ENCODE peak calls at places on chromosomes 3 and 15, in five cellular contexts. One of them, this sample, is unnamed.

GRCh38 chr3:47443611-47443995 is 32.1 kb downstream of the SCAP start:
- DNase-seq in cardiac muscle cell: no peak
- DNase-seq in AG09319: no peak
- DNase-seq in stimulated activated CD8-positive, alpha-beta memory T cell treated with anti-CD3 and anti-CD28 coated beads, Interleukin-15, amount 100 ng/mL, for 1 hour: no peak
- DNase-seq in NCI-H1105: no peak
- DNase-seq in this sample: no peak

GRCh38 chr3:189512824-189513223 is 118.4 kb upstream of the TP63 start:
- DNase-seq in stimulated activated CD8-positive, alpha-beta memory T cell treated with anti-CD3 and anti-CD28 coated beads, Interleukin-15, amount 100 ng/mL, for 1 hour: no peak
- DNase-seq in AG09319: no peak
- DNase-seq in NCI-H1105: no peak
- DNase-seq in cardiac muscle cell: no peak
- DNase-seq in this sample: no peak

GRCh38 chr3:188046561-188047213 is 107.3 kb upstream of the LPP start:
- DNase-seq in stimulated activated CD8-positive, alpha-beta memory T cell treated with anti-CD3 and anti-CD28 coated beads, Interleukin-15, amount 100 ng/mL, for 1 hour: no peak
- DNase-seq in AG09319: no peak
- DNase-seq in NCI-H1105: no peak
- DNase-seq in cardiac muscle cell: no peak
- DNase-seq in this sample: no peak

GRCh38 chr3:51941447-51941797 is 282 bp downstream of the RRP9 start:
- DNase-seq in AG09319: no peak
- DNase-seq in NCI-H1105: no peak
- DNase-seq in stimulated activated CD8-positive, alpha-beta memory T cell treated with anti-CD3 and anti-CD28 coated beads, Interleukin-15, amount 100 ng/mL, for 1 hour: no peak
- DNase-seq in cardiac muscle cell: no peak
- DNase-seq in this sample: no peak

GRCh38 chr3:132730891-132731580 is 8.8 kb upstream of the NPHP3 start:
- DNase-seq in stimulated activated CD8-positive, alpha-beta memory T cell treated with anti-CD3 and anti-CD28 coated beads, Interleukin-15, amount 100 ng/mL, for 1 hour: no peak
- DNase-seq in AG09319: no peak
- DNase-seq in cardiac muscle cell: peak
- DNase-seq in NCI-H1105: peak
- DNase-seq in this sample: no peak

GRCh38 chr3:139518926-139519842 is 20.4 kb downstream of the RBP1 start:
- DNase-seq in cardiac muscle cell: no peak
- DNase-seq in stimulated activated CD8-positive, alpha-beta memory T cell treated with anti-CD3 and anti-CD28 coated beads, Interleukin-15, amount 100 ng/mL, for 1 hour: no peak
- DNase-seq in NCI-H1105: no peak
- DNase-seq in AG09319: no peak
- DNase-seq in this sample: no peak

GRCh38 chr3:171747223-171747920 is 62.9 kb downstream of the PLD1 start:
- DNase-seq in cardiac muscle cell: no peak
- DNase-seq in NCI-H1105: no peak
- DNase-seq in stimulated activated CD8-positive, alpha-beta memory T cell treated with anti-CD3 and anti-CD28 coated beads, Interleukin-15, amount 100 ng/mL, for 1 hour: no peak
- DNase-seq in AG09319: no peak
- DNase-seq in this sample: no peak

GRCh38 chr3:101950985-101951733 is 101.8 kb downstream of the NFKBIZ start:
- DNase-seq in NCI-H1105: no peak
- DNase-seq in cardiac muscle cell: no peak
- DNase-seq in stimulated activated CD8-positive, alpha-beta memory T cell treated with anti-CD3 and anti-CD28 coated beads, Interleukin-15, amount 100 ng/mL, for 1 hour: no peak
- DNase-seq in AG09319: no peak
- DNase-seq in this sample: no peak

GRCh38 chr3:45513041-45513440 is 81.5 kb upstream of the LIMD1 start:
- DNase-seq in AG09319: no peak
- DNase-seq in stimulated activated CD8-positive, alpha-beta memory T cell treated with anti-CD3 and anti-CD28 coated beads, Interleukin-15, amount 100 ng/mL, for 1 hour: no peak
- DNase-seq in cardiac muscle cell: no peak
- DNase-seq in NCI-H1105: no peak
- DNase-seq in this sample: no peak

GRCh38 chr3:14598143-14598569 is 53.4 kb upstream of the CCDC174 start:
- DNase-seq in cardiac muscle cell: peak
- DNase-seq in AG09319: no peak
- DNase-seq in stimulated activated CD8-positive, alpha-beta memory T cell treated with anti-CD3 and anti-CD28 coated beads, Interleukin-15, amount 100 ng/mL, for 1 hour: no peak
- DNase-seq in NCI-H1105: peak
- DNase-seq in this sample: peak

GRCh38 chr15:32855942-32856341 is 138.1 kb downstream of the GREM1 start:
- DNase-seq in AG09319: peak
- DNase-seq in NCI-H1105: no peak
- DNase-seq in stimulated activated CD8-positive, alpha-beta memory T cell treated with anti-CD3 and anti-CD28 coated beads, Interleukin-15, amount 100 ng/mL, for 1 hour: no peak
- DNase-seq in cardiac muscle cell: no peak
- DNase-seq in this sample: no peak

GRCh38 chr3:186097663-186098451 is 11.0 kb downstream of the ETV5 start:
- DNase-seq in AG09319: no peak
- DNase-seq in NCI-H1105: peak
- DNase-seq in cardiac muscle cell: peak
- DNase-seq in stimulated activated CD8-positive, alpha-beta memory T cell treated with anti-CD3 and anti-CD28 coated beads, Interleukin-15, amount 100 ng/mL, for 1 hour: no peak
- DNase-seq in this sample: no peak

GRCh38 chr3:64871237-64871636 is 183.4 kb upstream of the ADAMTS9 start:
- DNase-seq in stimulated activated CD8-positive, alpha-beta memory T cell treated with anti-CD3 and anti-CD28 coated beads, Interleukin-15, amount 100 ng/mL, for 1 hour: no peak
- DNase-seq in AG09319: no peak
- DNase-seq in NCI-H1105: no peak
- DNase-seq in cardiac muscle cell: no peak
- DNase-seq in this sample: no peak

GRCh38 chr15:42999201-42999779 is 78.7 kb upstream of the TTBK2 start:
- DNase-seq in stimulated activated CD8-positive, alpha-beta memory T cell treated with anti-CD3 and anti-CD28 coated beads, Interleukin-15, amount 100 ng/mL, for 1 hour: no peak
- DNase-seq in AG09319: no peak
- DNase-seq in cardiac muscle cell: peak
- DNase-seq in NCI-H1105: no peak
- DNase-seq in this sample: no peak

GRCh38 chr3:25973111-25973510 is 183.2 kb downstream of the OXSM start:
- DNase-seq in cardiac muscle cell: no peak
- DNase-seq in stimulated activated CD8-positive, alpha-beta memory T cell treated with anti-CD3 and anti-CD28 coated beads, Interleukin-15, amount 100 ng/mL, for 1 hour: no peak
- DNase-seq in NCI-H1105: no peak
- DNase-seq in AG09319: no peak
- DNase-seq in this sample: no peak

GRCh38 chr3:146612015-146612414 is 6.9 kb upstream of the PLSCR5 start:
- DNase-seq in AG09319: no peak
- DNase-seq in NCI-H1105: no peak
- DNase-seq in cardiac muscle cell: no peak
- DNase-seq in stimulated activated CD8-positive, alpha-beta memory T cell treated with anti-CD3 and anti-CD28 coated beads, Interleukin-15, amount 100 ng/mL, for 1 hour: no peak
- DNase-seq in this sample: no peak

GRCh38 chr15:38424101-38424552 is 29.8 kb upstream of the FAM98B start:
- DNase-seq in AG09319: no peak
- DNase-seq in stimulated activated CD8-positive, alpha-beta memory T cell treated with anti-CD3 and anti-CD28 coated beads, Interleukin-15, amount 100 ng/mL, for 1 hour: no peak
- DNase-seq in cardiac muscle cell: no peak
- DNase-seq in NCI-H1105: no peak
- DNase-seq in this sample: no peak

GRCh38 chr15:51054535-51054934 is 40.2 kb downstream of the TNFAIP8L3 start:
- DNase-seq in NCI-H1105: no peak
- DNase-seq in stimulated activated CD8-positive, alpha-beta memory T cell treated with anti-CD3 and anti-CD28 coated beads, Interleukin-15, amount 100 ng/mL, for 1 hour: no peak
- DNase-seq in cardiac muscle cell: no peak
- DNase-seq in AG09319: no peak
- DNase-seq in this sample: no peak

GRCh38 chr15:83365370-83365938 is 81.0 kb upstream of the BNC1 start:
- DNase-seq in AG09319: no peak
- DNase-seq in cardiac muscle cell: peak
- DNase-seq in NCI-H1105: no peak
- DNase-seq in stimulated activated CD8-positive, alpha-beta memory T cell treated with anti-CD3 and anti-CD28 coated beads, Interleukin-15, amount 100 ng/mL, for 1 hour: no peak
- DNase-seq in this sample: no peak

GRCh38 chr3:146555311-146555710 is 10.9 kb upstream of the PLSCR1 start:
- DNase-seq in NCI-H1105: no peak
- DNase-seq in cardiac muscle cell: no peak
- DNase-seq in AG09319: no peak
- DNase-seq in stimulated activated CD8-positive, alpha-beta memory T cell treated with anti-CD3 and anti-CD28 coated beads, Interleukin-15, amount 100 ng/mL, for 1 hour: no peak
- DNase-seq in this sample: no peak

GRCh38 chr3:127370906-127371305 is 83.1 kb upstream of the PRR20G start:
- DNase-seq in stimulated activated CD8-positive, alpha-beta memory T cell treated with anti-CD3 and anti-CD28 coated beads, Interleukin-15, amount 100 ng/mL, for 1 hour: no peak
- DNase-seq in NCI-H1105: no peak
- DNase-seq in cardiac muscle cell: no peak
- DNase-seq in AG09319: no peak
- DNase-seq in this sample: no peak

GRCh38 chr3:177832862-177833261 is 635.6 kb upstream of the TBL1XR1 start:
- DNase-seq in AG09319: peak
- DNase-seq in cardiac muscle cell: no peak
- DNase-seq in NCI-H1105: peak
- DNase-seq in stimulated activated CD8-positive, alpha-beta memory T cell treated with anti-CD3 and anti-CD28 coated beads, Interleukin-15, amount 100 ng/mL, for 1 hour: no peak
- DNase-seq in this sample: no peak

GRCh38 chr15:51117270-51117669 is 22.6 kb upstream of the TNFAIP8L3 start:
- DNase-seq in NCI-H1105: no peak
- DNase-seq in stimulated activated CD8-positive, alpha-beta memory T cell treated with anti-CD3 and anti-CD28 coated beads, Interleukin-15, amount 100 ng/mL, for 1 hour: no peak
- DNase-seq in AG09319: no peak
- DNase-seq in cardiac muscle cell: no peak
- DNase-seq in this sample: no peak

GRCh38 chr3:18672561-18672960 is 247.4 kb upstream of the SATB1 start:
- DNase-seq in cardiac muscle cell: no peak
- DNase-seq in AG09319: no peak
- DNase-seq in stimulated activated CD8-positive, alpha-beta memory T cell treated with anti-CD3 and anti-CD28 coated beads, Interleukin-15, amount 100 ng/mL, for 1 hour: no peak
- DNase-seq in NCI-H1105: no peak
- DNase-seq in this sample: no peak

GRCh38 chr3:177069514-177070329 is 127.6 kb downstream of the TBL1XR1 start:
- DNase-seq in AG09319: peak
- DNase-seq in cardiac muscle cell: no peak
- DNase-seq in NCI-H1105: no peak
- DNase-seq in stimulated activated CD8-positive, alpha-beta memory T cell treated with anti-CD3 and anti-CD28 coated beads, Interleukin-15, amount 100 ng/mL, for 1 hour: no peak
- DNase-seq in this sample: no peak

GRCh38 chr15:28043625-28044520 is 55.2 kb downstream of the OCA2 start:
- DNase-seq in AG09319: no peak
- DNase-seq in NCI-H1105: no peak
- DNase-seq in stimulated activated CD8-positive, alpha-beta memory T cell treated with anti-CD3 and anti-CD28 coated beads, Interleukin-15, amount 100 ng/mL, for 1 hour: no peak
- DNase-seq in cardiac muscle cell: no peak
- DNase-seq in this sample: no peak

GRCh38 chr15:40441736-40442531 is 1.2 kb downstream of the BAHD1 start:
- DNase-seq in cardiac muscle cell: peak
- DNase-seq in NCI-H1105: no peak
- DNase-seq in stimulated activated CD8-positive, alpha-beta memory T cell treated with anti-CD3 and anti-CD28 coated beads, Interleukin-15, amount 100 ng/mL, for 1 hour: no peak
- DNase-seq in AG09319: no peak
- DNase-seq in this sample: no peak

GRCh38 chr3:122247825-122248185 is 64.3 kb downstream of the CASR start:
- DNase-seq in NCI-H1105: peak
- DNase-seq in cardiac muscle cell: no peak
- DNase-seq in stimulated activated CD8-positive, alpha-beta memory T cell treated with anti-CD3 and anti-CD28 coated beads, Interleukin-15, amount 100 ng/mL, for 1 hour: no peak
- DNase-seq in AG09319: no peak
- DNase-seq in this sample: no peak

GRCh38 chr3:129824926-129825541 is 68.5 kb downstream of the TMCC1 start:
- DNase-seq in cardiac muscle cell: peak
- DNase-seq in AG09319: no peak
- DNase-seq in stimulated activated CD8-positive, alpha-beta memory T cell treated with anti-CD3 and anti-CD28 coated beads, Interleukin-15, amount 100 ng/mL, for 1 hour: no peak
- DNase-seq in NCI-H1105: peak
- DNase-seq in this sample: peak

GRCh38 chr3:149233323-149233722 is 11.7 kb upstream of the CP start:
- DNase-seq in stimulated activated CD8-positive, alpha-beta memory T cell treated with anti-CD3 and anti-CD28 coated beads, Interleukin-15, amount 100 ng/mL, for 1 hour: no peak
- DNase-seq in NCI-H1105: no peak
- DNase-seq in AG09319: no peak
- DNase-seq in cardiac muscle cell: no peak
- DNase-seq in this sample: no peak

GRCh38 chr3:23646201-23646955 is 159.4 kb upstream of the UBE2E1 start:
- DNase-seq in stimulated activated CD8-positive, alpha-beta memory T cell treated with anti-CD3 and anti-CD28 coated beads, Interleukin-15, amount 100 ng/mL, for 1 hour: no peak
- DNase-seq in cardiac muscle cell: no peak
- DNase-seq in AG09319: no peak
- DNase-seq in NCI-H1105: no peak
- DNase-seq in this sample: no peak

GRCh38 chr3:50345586-50345985 is at the start of gene ZMYND10:
- DNase-seq in cardiac muscle cell: peak
- DNase-seq in NCI-H1105: peak
- DNase-seq in AG09319: no peak
- DNase-seq in stimulated activated CD8-positive, alpha-beta memory T cell treated with anti-CD3 and anti-CD28 coated beads, Interleukin-15, amount 100 ng/mL, for 1 hour: no peak
- DNase-seq in this sample: peak

GRCh38 chr3:13400114-13400696 is 19.9 kb downstream of the NUP210 start:
- DNase-seq in stimulated activated CD8-positive, alpha-beta memory T cell treated with anti-CD3 and anti-CD28 coated beads, Interleukin-15, amount 100 ng/mL, for 1 hour: no peak
- DNase-seq in cardiac muscle cell: no peak
- DNase-seq in AG09319: no peak
- DNase-seq in NCI-H1105: no peak
- DNase-seq in this sample: no peak

This sample was measured in effector CD4-positive, alpha-beta T cell.